ENCODE peak calls at places on chromosomes 16 and 17, in six cellular contexts. One of them, this sample, is unnamed.
A peak's percentile ranks its signal among the peaks of the same experiment; 100 is the strongest.

GRCh38 chr17:20086416-20087074 is 77.4 kb downstream of the SPECC1 start:
- DNase-seq in GM12878: no peak
- DNase-seq in K562: peak; percentile 11
- DNase-seq in A549: no peak
- DNase-seq in NB4: peak; percentile 38
- DNase-seq in HepG2: no peak
- DNase-seq in this sample: no peak

GRCh38 chr17:16986391-16986790 is 14.5 kb upstream of the TNFRSF13B start:
- DNase-seq in GM12878: no peak
- DNase-seq in K562: no peak
- DNase-seq in A549: no peak
- DNase-seq in NB4: no peak
- DNase-seq in HepG2: no peak
- DNase-seq in this sample: no peak

GRCh38 chr17:7045492-7046126 is 1.7 kb upstream of the SLC16A11 start:
- DNase-seq in GM12878: peak; percentile 53
- DNase-seq in K562: no peak
- DNase-seq in A549: peak; percentile 76
- DNase-seq in NB4: peak; percentile 76
- DNase-seq in HepG2: peak; percentile 80
- DNase-seq in this sample: peak; percentile 89

GRCh38 chr16:24515186-24515585 is 24.2 kb upstream of the RBBP6 start:
- DNase-seq in GM12878: no peak
- DNase-seq in K562: no peak
- DNase-seq in A549: no peak
- DNase-seq in NB4: no peak
- DNase-seq in HepG2: no peak
- DNase-seq in this sample: no peak

GRCh38 chr16:87855852-87856715 is 13.2 kb downstream of the SLC7A5 start:
- DNase-seq in GM12878: no peak
- DNase-seq in K562: no peak
- DNase-seq in A549: no peak
- DNase-seq in NB4: peak; percentile 65
- DNase-seq in HepG2: peak; percentile 83
- DNase-seq in this sample: no peak

GRCh38 chr16:75789237-75789636 is 62.9 kb upstream of the CPHXL start:
- DNase-seq in GM12878: no peak
- DNase-seq in K562: peak; percentile 42
- DNase-seq in A549: peak; percentile 55
- DNase-seq in NB4: peak; percentile 64
- DNase-seq in HepG2: peak; percentile 53
- DNase-seq in this sample: peak; percentile 46

GRCh38 chr17:40450175-40450574 is 6.9 kb downstream of the IGFBP4 start:
- DNase-seq in GM12878: no peak
- DNase-seq in K562: peak; percentile 78
- DNase-seq in A549: peak; percentile 81
- DNase-seq in NB4: peak; percentile 65
- DNase-seq in HepG2: peak; percentile 54
- DNase-seq in this sample: peak; percentile 65

GRCh38 chr17:20158580-20158979 is 149.4 kb downstream of the SPECC1 start:
- DNase-seq in GM12878: no peak
- DNase-seq in K562: no peak
- DNase-seq in A549: no peak
- DNase-seq in NB4: no peak
- DNase-seq in HepG2: no peak
- DNase-seq in this sample: no peak

GRCh38 chr17:72400863-72401262 is 280.0 kb downstream of the SOX9 start:
- DNase-seq in GM12878: no peak
- DNase-seq in K562: no peak
- DNase-seq in A549: no peak
- DNase-seq in NB4: no peak
- DNase-seq in HepG2: no peak
- DNase-seq in this sample: no peak

GRCh38 chr16:88948781-88949490 is 28.1 kb downstream of the CBFA2T3 start:
- DNase-seq in GM12878: no peak
- DNase-seq in K562: no peak
- DNase-seq in A549: no peak
- DNase-seq in NB4: no peak
- DNase-seq in HepG2: no peak
- DNase-seq in this sample: no peak

GRCh38 chr17:64230551-64231408 is 32.3 kb downstream of the TEX2 start:
- DNase-seq in GM12878: no peak
- DNase-seq in K562: no peak
- DNase-seq in A549: no peak
- DNase-seq in NB4: no peak
- DNase-seq in HepG2: no peak
- DNase-seq in this sample: peak; percentile 28

GRCh38 chr17:22459953-22460350 is 767.6 kb downstream of the KCNJ18 start:
- DNase-seq in GM12878: no peak
- DNase-seq in K562: no peak
- DNase-seq in A549: no peak
- DNase-seq in NB4: no peak
- DNase-seq in HepG2: no peak
- DNase-seq in this sample: no peak

GRCh38 chr16:69890891-69891282 is 60.2 kb upstream of the CLEC18A start:
- DNase-seq in GM12878: no peak
- DNase-seq in K562: no peak
- DNase-seq in A549: no peak
- DNase-seq in NB4: no peak
- DNase-seq in HepG2: no peak
- DNase-seq in this sample: no peak

GRCh38 chr16:84103678-84104077 is 13.1 kb downstream of the MBTPS1 start:
- DNase-seq in GM12878: no peak
- DNase-seq in K562: no peak
- DNase-seq in A549: no peak
- DNase-seq in NB4: no peak
- DNase-seq in HepG2: no peak
- DNase-seq in this sample: peak; percentile 17

GRCh38 chr17:41171881-41172280 is 3.9 kb upstream of the KRTAP4-3 start:
- DNase-seq in GM12878: no peak
- DNase-seq in K562: no peak
- DNase-seq in A549: no peak
- DNase-seq in NB4: no peak
- DNase-seq in HepG2: no peak
- DNase-seq in this sample: no peak

GRCh38 chr16:65123846-65124513 is 2.1 kb upstream of the CDH11 start:
- DNase-seq in GM12878: no peak
- DNase-seq in K562: no peak
- DNase-seq in A549: no peak
- DNase-seq in NB4: no peak
- DNase-seq in HepG2: no peak
- DNase-seq in this sample: no peak

GRCh38 chr17:80142929-80143328 is 4.0 kb downstream of the EIF4A3 start:
- DNase-seq in GM12878: no peak
- DNase-seq in K562: no peak
- DNase-seq in A549: no peak
- DNase-seq in NB4: no peak
- DNase-seq in HepG2: no peak
- DNase-seq in this sample: no peak

GRCh38 chr16:88455610-88456355 is 2.7 kb downstream of the ZFPM1 start:
- DNase-seq in GM12878: peak; percentile 81
- DNase-seq in K562: peak; percentile 64
- DNase-seq in A549: peak; percentile 55
- DNase-seq in NB4: peak; percentile 85
- DNase-seq in HepG2: peak; percentile 57
- DNase-seq in this sample: peak; percentile 49

GRCh38 chr17:28228109-28228840 is 90.7 kb upstream of the TMEM97 start:
- DNase-seq in GM12878: no peak
- DNase-seq in K562: no peak
- DNase-seq in A549: peak; percentile 55
- DNase-seq in NB4: peak; percentile 27
- DNase-seq in HepG2: no peak
- DNase-seq in this sample: no peak

GRCh38 chr17:8672326-8672725 is 41.8 kb upstream of the MYH10 start:
- DNase-seq in GM12878: no peak
- DNase-seq in K562: no peak
- DNase-seq in A549: no peak
- DNase-seq in NB4: no peak
- DNase-seq in HepG2: no peak
- DNase-seq in this sample: no peak

GRCh38 chr17:8670486-8670885 is 40.0 kb upstream of the MYH10 start:
- DNase-seq in GM12878: no peak
- DNase-seq in K562: no peak
- DNase-seq in A549: no peak
- DNase-seq in NB4: no peak
- DNase-seq in HepG2: no peak
- DNase-seq in this sample: no peak

GRCh38 chr17:8675306-8675705 is 44.8 kb upstream of the MYH10 start:
- DNase-seq in GM12878: no peak
- DNase-seq in K562: no peak
- DNase-seq in A549: no peak
- DNase-seq in NB4: no peak
- DNase-seq in HepG2: no peak
- DNase-seq in this sample: no peak

GRCh38 chr17:8674344-8675305 is 44.1 kb upstream of the MYH10 start:
- DNase-seq in GM12878: no peak
- DNase-seq in K562: no peak
- DNase-seq in A549: no peak
- DNase-seq in NB4: no peak
- DNase-seq in HepG2: no peak
- DNase-seq in this sample: peak; percentile 80

GRCh38 chr17:8673621-8674020 is 43.1 kb upstream of the MYH10 start:
- DNase-seq in GM12878: no peak
- DNase-seq in K562: no peak
- DNase-seq in A549: no peak
- DNase-seq in NB4: peak; percentile 37
- DNase-seq in HepG2: no peak
- DNase-seq in this sample: peak; percentile 86
- TF ChIP-seq MYC in GM12878: no peak
- TF ChIP-seq MYC in K562: no peak
- TF ChIP-seq MYC in A549: no peak
- TF ChIP-seq MYC in NB4: no peak
- TF ChIP-seq MYC in HepG2: no peak
- TF ChIP-seq MYC in this sample: no peak

DNA sequence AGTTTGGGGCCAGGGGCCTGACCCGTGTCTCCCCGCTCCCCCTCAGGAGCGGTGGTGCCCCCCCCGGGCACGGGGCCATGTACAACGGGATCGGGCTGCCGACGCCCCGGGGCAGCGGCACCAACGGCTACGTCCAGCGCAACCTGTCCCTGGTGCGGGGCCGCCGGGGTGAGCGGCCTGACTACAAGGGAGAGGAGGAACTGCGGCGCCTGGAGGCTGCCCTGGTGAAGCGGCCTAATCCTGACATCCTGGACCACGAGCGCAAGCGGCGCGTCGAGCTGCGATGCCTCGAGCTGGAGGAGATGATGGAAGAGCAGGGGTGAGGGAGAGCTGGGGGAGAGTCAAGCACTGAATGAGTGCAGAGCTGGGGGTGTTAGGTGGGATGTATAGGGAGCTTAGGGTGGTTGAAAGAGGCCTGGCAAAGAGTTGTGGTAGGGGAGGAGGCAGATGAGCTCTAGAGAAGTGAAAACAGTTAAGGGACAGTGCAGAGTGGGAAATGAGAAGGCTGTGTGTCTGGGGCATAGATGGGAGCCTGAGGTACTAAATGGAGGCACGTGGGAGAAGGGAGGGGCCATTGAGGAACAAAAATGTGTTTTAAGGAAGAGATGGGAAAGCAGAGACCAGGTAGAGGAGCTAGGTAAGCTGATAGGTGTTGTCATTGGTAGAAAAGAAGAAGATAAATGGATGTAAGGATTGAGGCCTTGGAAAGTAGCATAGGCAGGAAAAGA is 4.0 kb downstream of the SRRM2 start:
- DNase-seq in GM12878: no peak
- DNase-seq in K562: no peak
- DNase-seq in A549: no peak
- DNase-seq in NB4: no peak
- DNase-seq in HepG2: no peak
- DNase-seq in this sample: no peak
- TF ChIP-seq MYC in GM12878: no peak
- TF ChIP-seq MYC in K562: no peak
- TF ChIP-seq MYC in A549: no peak
- TF ChIP-seq MYC in NB4: no peak
- TF ChIP-seq MYC in HepG2: no peak
- TF ChIP-seq MYC in this sample: no peak

GRCh38 chr17:70259400-70259799 is 90.1 kb downstream of the KCNJ2 start:
- DNase-seq in GM12878: no peak
- DNase-seq in K562: no peak
- DNase-seq in A549: no peak
- DNase-seq in NB4: no peak
- DNase-seq in HepG2: no peak
- DNase-seq in this sample: no peak
- TF ChIP-seq MYC in GM12878: no peak
- TF ChIP-seq MYC in K562: no peak
- TF ChIP-seq MYC in A549: no peak
- TF ChIP-seq MYC in NB4: no peak
- TF ChIP-seq MYC in HepG2: no peak
- TF ChIP-seq MYC in this sample: no peak

GRCh38 chr17:33375086-33375485 is 82.0 kb upstream of the ASIC2 start:
- DNase-seq in GM12878: no peak
- DNase-seq in K562: no peak
- DNase-seq in A549: no peak
- DNase-seq in NB4: no peak
- DNase-seq in HepG2: no peak
- DNase-seq in this sample: no peak
- TF ChIP-seq MYC in GM12878: no peak
- TF ChIP-seq MYC in K562: peak; percentile 49
- TF ChIP-seq MYC in A549: no peak
- TF ChIP-seq MYC in NB4: no peak
- TF ChIP-seq MYC in HepG2: no peak
- TF ChIP-seq MYC in this sample: no peak

GRCh38 chr17:59565171-59565958 is at the start of gene DHX40:
- DNase-seq in GM12878: peak; percentile 68
- DNase-seq in K562: peak; percentile 98
- DNase-seq in A549: peak; percentile 95
- DNase-seq in NB4: peak; percentile 94
- DNase-seq in HepG2: peak; percentile 82
- DNase-seq in this sample: peak; percentile 92

GRCh38 chr17:59565959-59566324 is 532 bp downstream of the DHX40 start:
- DNase-seq in GM12878: no peak
- DNase-seq in K562: peak; percentile 68
- DNase-seq in A549: peak; percentile 95
- DNase-seq in NB4: peak; percentile 76
- DNase-seq in HepG2: peak; percentile 80
- DNase-seq in this sample: peak; percentile 79

GRCh38 chr17:59558039-59558438 is 7.4 kb upstream of the DHX40 start:
- DNase-seq in GM12878: no peak
- DNase-seq in K562: no peak
- DNase-seq in A549: no peak
- DNase-seq in NB4: no peak
- DNase-seq in HepG2: no peak
- DNase-seq in this sample: no peak

GRCh38 chr17:59558953-59559352 is 6.5 kb upstream of the DHX40 start:
- DNase-seq in GM12878: no peak
- DNase-seq in K562: no peak
- DNase-seq in A549: no peak
- DNase-seq in NB4: no peak
- DNase-seq in HepG2: peak; percentile 17
- DNase-seq in this sample: peak; percentile 28

GRCh38 chr17:59561042-59561441 is 4.4 kb upstream of the DHX40 start:
- DNase-seq in GM12878: no peak
- DNase-seq in K562: peak; percentile 28
- DNase-seq in A549: peak; percentile 56
- DNase-seq in NB4: peak; percentile 79
- DNase-seq in HepG2: peak; percentile 49
- DNase-seq in this sample: peak; percentile 16
- TF ChIP-seq MYC in GM12878: no peak
- TF ChIP-seq MYC in K562: peak; percentile 41
- TF ChIP-seq MYC in A549: no peak
- TF ChIP-seq MYC in NB4: peak; percentile 10
- TF ChIP-seq MYC in HepG2: no peak
- TF ChIP-seq MYC in this sample: no peak